ENCODE peak calls at places on chromosome 6, in five cellular contexts. One of them, this sample, is unnamed.

GRCh38 chr6:90574610-90575009 is 12.3 kb downstream of the MAP3K7 start:
- DNase-seq in CD8-positive, alpha-beta memory T cell: no peak
- DNase-seq in CD4-positive, CD25-positive, alpha-beta regulatory T cell: no peak
- DNase-seq in cardiac fibroblast: peak
- DNase-seq in heart right ventricle: no peak
- DNase-seq in this sample: no peak

GRCh38 chr6:162943369-162943768 is 215.6 kb downstream of the PACRG start:
- DNase-seq in CD8-positive, alpha-beta memory T cell: no peak
- DNase-seq in CD4-positive, CD25-positive, alpha-beta regulatory T cell: no peak
- DNase-seq in cardiac fibroblast: no peak
- DNase-seq in heart right ventricle: no peak
- DNase-seq in this sample: no peak

GRCh38 chr6:73798592-73798991 is 102.6 kb downstream of the CD109 start:
- DNase-seq in CD8-positive, alpha-beta memory T cell: no peak
- DNase-seq in CD4-positive, CD25-positive, alpha-beta regulatory T cell: no peak
- DNase-seq in cardiac fibroblast: peak
- DNase-seq in heart right ventricle: no peak
- DNase-seq in this sample: no peak

GRCh38 chr6:160005861-160006540 is 37.1 kb downstream of the IGF2R start:
- DNase-seq in CD8-positive, alpha-beta memory T cell: no peak
- DNase-seq in CD4-positive, CD25-positive, alpha-beta regulatory T cell: no peak
- DNase-seq in cardiac fibroblast: peak
- DNase-seq in heart right ventricle: peak
- DNase-seq in this sample: no peak

GRCh38 chr6:53837875-53838806 is 43.3 kb downstream of the LRRC1 start:
- DNase-seq in CD8-positive, alpha-beta memory T cell: no peak
- DNase-seq in CD4-positive, CD25-positive, alpha-beta regulatory T cell: no peak
- DNase-seq in cardiac fibroblast: peak
- DNase-seq in heart right ventricle: no peak
- DNase-seq in this sample: no peak

GRCh38 chr6:157381631-157382621 is 936 bp downstream of the ZDHHC14 start:
- DNase-seq in CD8-positive, alpha-beta memory T cell: peak
- DNase-seq in CD4-positive, CD25-positive, alpha-beta regulatory T cell: peak
- DNase-seq in cardiac fibroblast: peak
- DNase-seq in heart right ventricle: peak
- DNase-seq in this sample: no peak

GRCh38 chr6:159871241-159871640 is 19.5 kb upstream of the MAS1 start:
- DNase-seq in CD8-positive, alpha-beta memory T cell: no peak
- DNase-seq in CD4-positive, CD25-positive, alpha-beta regulatory T cell: no peak
- DNase-seq in cardiac fibroblast: peak
- DNase-seq in heart right ventricle: no peak
- DNase-seq in this sample: no peak

GRCh38 chr6:31462964-31463940 is 34.7 kb upstream of the MICB start:
- DNase-seq in CD8-positive, alpha-beta memory T cell: peak
- DNase-seq in CD4-positive, CD25-positive, alpha-beta regulatory T cell: peak
- DNase-seq in cardiac fibroblast: peak
- DNase-seq in heart right ventricle: peak
- DNase-seq in this sample: peak

GRCh38 chr6:14066782-14067406 is 50.7 kb upstream of the CD83 start:
- DNase-seq in CD8-positive, alpha-beta memory T cell: no peak
- DNase-seq in CD4-positive, CD25-positive, alpha-beta regulatory T cell: no peak
- DNase-seq in cardiac fibroblast: peak
- DNase-seq in heart right ventricle: no peak
- DNase-seq in this sample: no peak

GRCh38 chr6:161369339-161369738 is 95.5 kb upstream of the AGPAT4 start:
- DNase-seq in CD8-positive, alpha-beta memory T cell: no peak
- DNase-seq in CD4-positive, CD25-positive, alpha-beta regulatory T cell: no peak
- DNase-seq in cardiac fibroblast: peak
- DNase-seq in heart right ventricle: no peak
- DNase-seq in this sample: no peak

GRCh38 chr6:73394577-73395354 is at the start of gene DDX43:
- DNase-seq in CD8-positive, alpha-beta memory T cell: peak
- DNase-seq in CD4-positive, CD25-positive, alpha-beta regulatory T cell: peak
- DNase-seq in cardiac fibroblast: peak
- DNase-seq in heart right ventricle: peak
- DNase-seq in this sample: no peak

GRCh38 chr6:94300424-94301144 is 881.2 kb upstream of the EPHA7 start:
- DNase-seq in CD8-positive, alpha-beta memory T cell: no peak
- DNase-seq in CD4-positive, CD25-positive, alpha-beta regulatory T cell: no peak
- DNase-seq in cardiac fibroblast: no peak
- DNase-seq in heart right ventricle: peak
- DNase-seq in this sample: no peak

GRCh38 chr6:127514396-127515227 is 4.5 kb downstream of the MTCL3 start:
- DNase-seq in CD8-positive, alpha-beta memory T cell: peak
- DNase-seq in CD4-positive, CD25-positive, alpha-beta regulatory T cell: peak
- DNase-seq in cardiac fibroblast: peak
- DNase-seq in heart right ventricle: peak
- DNase-seq in this sample: no peak

GRCh38 chr6:10237284-10238043 is 177.4 kb downstream of the TFAP2A start:
- DNase-seq in CD8-positive, alpha-beta memory T cell: no peak
- DNase-seq in CD4-positive, CD25-positive, alpha-beta regulatory T cell: no peak
- DNase-seq in cardiac fibroblast: no peak
- DNase-seq in heart right ventricle: no peak
- DNase-seq in this sample: no peak

GRCh38 chr6:144749263-144749662 is 464.1 kb downstream of the UTRN start:
- DNase-seq in CD8-positive, alpha-beta memory T cell: no peak
- DNase-seq in CD4-positive, CD25-positive, alpha-beta regulatory T cell: no peak
- DNase-seq in cardiac fibroblast: no peak
- DNase-seq in heart right ventricle: no peak
- DNase-seq in this sample: no peak

GRCh38 chr6:43391448-43392031 is 22.1 kb upstream of the ZNF318 start:
- DNase-seq in CD8-positive, alpha-beta memory T cell: peak
- DNase-seq in CD4-positive, CD25-positive, alpha-beta regulatory T cell: peak
- DNase-seq in cardiac fibroblast: no peak
- DNase-seq in heart right ventricle: no peak
- DNase-seq in this sample: no peak

GRCh38 chr6:117465691-117466090 is 16.8 kb upstream of the DCBLD1 start:
- DNase-seq in CD8-positive, alpha-beta memory T cell: no peak
- DNase-seq in CD4-positive, CD25-positive, alpha-beta regulatory T cell: no peak
- DNase-seq in cardiac fibroblast: no peak
- DNase-seq in heart right ventricle: no peak
- DNase-seq in this sample: no peak

GRCh38 chr6:122184260-122184934 is 215.1 kb upstream of the HSF2 start:
- DNase-seq in CD8-positive, alpha-beta memory T cell: no peak
- DNase-seq in CD4-positive, CD25-positive, alpha-beta regulatory T cell: no peak
- DNase-seq in cardiac fibroblast: peak
- DNase-seq in heart right ventricle: no peak
- DNase-seq in this sample: no peak

GRCh38 chr6:33717857-33718552 is 6.5 kb upstream of the UQCC2 start:
- DNase-seq in CD8-positive, alpha-beta memory T cell: no peak
- DNase-seq in CD4-positive, CD25-positive, alpha-beta regulatory T cell: no peak
- DNase-seq in cardiac fibroblast: peak
- DNase-seq in heart right ventricle: no peak
- DNase-seq in this sample: no peak

GRCh38 chr6:15457121-15457646 is 205.6 kb downstream of the DTNBP1 start:
- DNase-seq in CD8-positive, alpha-beta memory T cell: no peak
- DNase-seq in CD4-positive, CD25-positive, alpha-beta regulatory T cell: no peak
- DNase-seq in cardiac fibroblast: no peak
- DNase-seq in heart right ventricle: no peak
- DNase-seq in this sample: no peak

GRCh38 chr6:30793521-30794194 is 49.3 kb upstream of the IER3 start:
- DNase-seq in CD8-positive, alpha-beta memory T cell: no peak
- DNase-seq in CD4-positive, CD25-positive, alpha-beta regulatory T cell: no peak
- DNase-seq in cardiac fibroblast: peak
- DNase-seq in heart right ventricle: no peak
- DNase-seq in this sample: peak

GRCh38 chr6:37168809-37169457 is 1.0 kb upstream of the PIM1 start:
- DNase-seq in CD8-positive, alpha-beta memory T cell: no peak
- DNase-seq in CD4-positive, CD25-positive, alpha-beta regulatory T cell: peak
- DNase-seq in cardiac fibroblast: no peak
- DNase-seq in heart right ventricle: no peak
- DNase-seq in this sample: no peak

GRCh38 chr6:89264296-89264695 is 47.1 kb upstream of the GABRR1 start:
- DNase-seq in CD8-positive, alpha-beta memory T cell: no peak
- DNase-seq in CD4-positive, CD25-positive, alpha-beta regulatory T cell: no peak
- DNase-seq in cardiac fibroblast: no peak
- DNase-seq in heart right ventricle: no peak
- DNase-seq in this sample: no peak

GRCh38 chr6:116254297-116254724 is 436 bp upstream of the TSPYL4 start:
- DNase-seq in CD8-positive, alpha-beta memory T cell: no peak
- DNase-seq in CD4-positive, CD25-positive, alpha-beta regulatory T cell: no peak
- DNase-seq in cardiac fibroblast: no peak
- DNase-seq in heart right ventricle: no peak
- DNase-seq in this sample: no peak

GRCh38 chr6:136717297-136717990 is 74.8 kb downstream of the MAP3K5 start:
- DNase-seq in CD8-positive, alpha-beta memory T cell: no peak
- DNase-seq in CD4-positive, CD25-positive, alpha-beta regulatory T cell: no peak
- DNase-seq in cardiac fibroblast: peak
- DNase-seq in heart right ventricle: no peak
- DNase-seq in this sample: peak

GRCh38 chr6:62150048-62150663 is 135.9 kb downstream of the KHDRBS2 start:
- DNase-seq in CD8-positive, alpha-beta memory T cell: no peak
- DNase-seq in CD4-positive, CD25-positive, alpha-beta regulatory T cell: no peak
- DNase-seq in cardiac fibroblast: peak
- DNase-seq in heart right ventricle: no peak
- DNase-seq in this sample: no peak

GRCh38 chr6:82906951-82907350 is 158.7 kb downstream of the UBE3D start:
- DNase-seq in CD8-positive, alpha-beta memory T cell: no peak
- DNase-seq in CD4-positive, CD25-positive, alpha-beta regulatory T cell: no peak
- DNase-seq in cardiac fibroblast: peak
- DNase-seq in heart right ventricle: no peak
- DNase-seq in this sample: no peak

GRCh38 chr6:1001655-1002349 is 308.9 kb upstream of the EXOC2 start:
- DNase-seq in CD8-positive, alpha-beta memory T cell: no peak
- DNase-seq in CD4-positive, CD25-positive, alpha-beta regulatory T cell: no peak
- DNase-seq in cardiac fibroblast: no peak
- DNase-seq in heart right ventricle: no peak
- DNase-seq in this sample: peak

GRCh38 chr6:167673951-167674350 is 152.8 kb upstream of the AFDN start:
- DNase-seq in CD8-positive, alpha-beta memory T cell: no peak
- DNase-seq in CD4-positive, CD25-positive, alpha-beta regulatory T cell: no peak
- DNase-seq in cardiac fibroblast: no peak
- DNase-seq in heart right ventricle: no peak
- DNase-seq in this sample: no peak

GRCh38 chr6:148295261-148295887 is 47.3 kb upstream of the SASH1 start:
- DNase-seq in CD8-positive, alpha-beta memory T cell: no peak
- DNase-seq in CD4-positive, CD25-positive, alpha-beta regulatory T cell: no peak
- DNase-seq in cardiac fibroblast: no peak
- DNase-seq in heart right ventricle: no peak
- DNase-seq in this sample: no peak

GRCh38 chr6:11778042-11778441 is 561 bp downstream of the ADTRP start:
- DNase-seq in CD8-positive, alpha-beta memory T cell: no peak
- DNase-seq in CD4-positive, CD25-positive, alpha-beta regulatory T cell: no peak
- DNase-seq in cardiac fibroblast: no peak
- DNase-seq in heart right ventricle: no peak
- DNase-seq in this sample: no peak

GRCh38 chr6:11782524-11782923 is 3.9 kb upstream of the ADTRP start:
- DNase-seq in CD8-positive, alpha-beta memory T cell: no peak
- DNase-seq in CD4-positive, CD25-positive, alpha-beta regulatory T cell: no peak
- DNase-seq in cardiac fibroblast: no peak
- DNase-seq in heart right ventricle: no peak
- DNase-seq in this sample: no peak

GRCh38 chr6:11779308-11780096 is 899 bp upstream of the ADTRP start:
- DNase-seq in CD8-positive, alpha-beta memory T cell: no peak
- DNase-seq in CD4-positive, CD25-positive, alpha-beta regulatory T cell: no peak
- DNase-seq in cardiac fibroblast: no peak
- DNase-seq in heart right ventricle: no peak
- DNase-seq in this sample: no peak

GRCh38 chr6:11778648-11779307 is at the start of gene ADTRP:
- DNase-seq in CD8-positive, alpha-beta memory T cell: no peak
- DNase-seq in CD4-positive, CD25-positive, alpha-beta regulatory T cell: no peak
- DNase-seq in cardiac fibroblast: no peak
- DNase-seq in heart right ventricle: no peak
- DNase-seq in this sample: no peak

GRCh38 chr6:11780097-11780428 is 1.5 kb upstream of the ADTRP start:
- DNase-seq in CD8-positive, alpha-beta memory T cell: no peak
- DNase-seq in CD4-positive, CD25-positive, alpha-beta regulatory T cell: no peak
- DNase-seq in cardiac fibroblast: no peak
- DNase-seq in heart right ventricle: no peak
- DNase-seq in this sample: no peak
- H3K4me3 ChIP-seq in CD8-positive, alpha-beta memory T cell: no peak
- H3K4me3 ChIP-seq in CD4-positive, CD25-positive, alpha-beta regulatory T cell: no peak
- H3K4me3 ChIP-seq in cardiac fibroblast: no peak
- H3K4me3 ChIP-seq in heart right ventricle: no peak
- H3K4me3 ChIP-seq in this sample: no peak

GRCh38 chr6:28597924-28598323 is 72.2 kb downstream of the GPX5 start:
- DNase-seq in CD8-positive, alpha-beta memory T cell: no peak
- DNase-seq in CD4-positive, CD25-positive, alpha-beta regulatory T cell: no peak
- DNase-seq in cardiac fibroblast: no peak
- DNase-seq in heart right ventricle: no peak
- DNase-seq in this sample: no peak
- H3K4me3 ChIP-seq in CD8-positive, alpha-beta memory T cell: no peak
- H3K4me3 ChIP-seq in CD4-positive, CD25-positive, alpha-beta regulatory T cell: no peak
- H3K4me3 ChIP-seq in cardiac fibroblast: peak
- H3K4me3 ChIP-seq in heart right ventricle: peak
- H3K4me3 ChIP-seq in this sample: peak

DNA sequence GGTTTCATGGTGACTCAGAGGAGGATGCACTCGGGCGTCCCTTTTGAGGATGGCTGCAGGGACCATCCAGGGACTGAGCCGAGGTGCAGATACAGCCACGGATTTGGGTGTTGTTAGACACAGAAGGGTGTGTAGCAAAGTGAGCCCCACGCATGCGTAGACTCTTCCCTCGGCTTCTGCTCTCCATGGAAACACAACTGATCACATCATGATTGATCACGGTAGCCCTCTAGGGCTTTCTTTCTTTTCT is 606 bp upstream of the ULBP1 start:
- DNase-seq in CD8-positive, alpha-beta memory T cell: no peak
- DNase-seq in CD4-positive, CD25-positive, alpha-beta regulatory T cell: no peak
- DNase-seq in cardiac fibroblast: peak
- DNase-seq in heart right ventricle: no peak
- DNase-seq in this sample: no peak
- H3K4me3 ChIP-seq in CD8-positive, alpha-beta memory T cell: peak
- H3K4me3 ChIP-seq in CD4-positive, CD25-positive, alpha-beta regulatory T cell: peak
- H3K4me3 ChIP-seq in cardiac fibroblast: peak
- H3K4me3 ChIP-seq in heart right ventricle: peak
- H3K4me3 ChIP-seq in this sample: no peak

DNA sequence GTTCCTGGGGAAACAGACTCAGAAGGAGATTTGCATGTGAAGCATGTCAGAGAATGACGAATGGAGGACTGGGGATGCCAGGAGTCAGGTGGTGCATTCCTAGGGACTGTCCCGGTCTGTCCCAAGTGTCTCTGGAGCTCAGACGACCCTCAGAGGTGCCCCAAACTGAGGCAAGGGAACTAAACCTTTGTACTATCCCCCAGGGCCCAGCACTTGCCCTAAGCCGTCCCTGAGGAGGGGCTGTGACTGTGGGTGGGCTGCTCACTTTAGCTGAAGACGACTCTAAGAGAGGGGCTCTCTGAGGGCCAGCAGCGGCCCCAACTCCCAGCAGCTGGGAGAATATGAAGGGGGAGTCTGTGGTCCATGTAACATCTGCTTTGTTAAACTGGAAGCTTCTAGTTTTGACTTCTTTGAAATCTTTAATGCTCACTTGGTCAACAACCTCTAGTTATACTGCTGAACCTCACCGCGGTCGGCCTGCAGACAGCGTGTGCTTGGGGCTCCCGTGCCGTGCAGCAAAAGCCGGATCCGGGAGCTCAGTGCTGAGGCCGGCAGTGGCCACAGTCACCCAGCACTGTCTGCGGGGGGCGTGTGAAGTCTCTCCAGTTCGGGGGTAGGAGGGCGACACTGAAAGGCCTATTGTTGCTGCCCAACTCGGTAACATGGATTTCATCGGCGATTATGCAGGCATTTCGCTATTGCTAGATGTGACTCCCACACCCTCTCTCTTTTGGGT is 34.2 kb downstream of the TUBB2B start:
- DNase-seq in CD8-positive, alpha-beta memory T cell: no peak
- DNase-seq in CD4-positive, CD25-positive, alpha-beta regulatory T cell: no peak
- DNase-seq in cardiac fibroblast: no peak
- DNase-seq in heart right ventricle: no peak
- DNase-seq in this sample: no peak
- H3K4me3 ChIP-seq in CD8-positive, alpha-beta memory T cell: no peak
- H3K4me3 ChIP-seq in CD4-positive, CD25-positive, alpha-beta regulatory T cell: no peak
- H3K4me3 ChIP-seq in cardiac fibroblast: no peak
- H3K4me3 ChIP-seq in heart right ventricle: no peak
- H3K4me3 ChIP-seq in this sample: no peak